ENCODE peak calls at places on chromosome 14, in nine cellular contexts. One of them, this sample, is unnamed.
A peak's percentile ranks its signal among the peaks of the same experiment; 100 is the strongest.

GRCh38 chr14:60355768-60356167 is 106.7 kb downstream of the PPM1A start:
- DNase-seq in pancreas: no peak
- DNase-seq in naive thymus-derived CD4-positive, alpha-beta T cell: no peak
- DNase-seq in CD4-positive, alpha-beta memory T cell: no peak
- DNase-seq in hepatic stellate cell: no peak
- DNase-seq in stimulated activated effector memory CD8-positive, alpha-beta T cell treated with anti-CD3 and anti-CD28 coated beads, Interleukin-12 subunit alpha, Interleukin-12 subunit beta, amount 100 ng/mL, for 72 hours: no peak
- DNase-seq in colonic mucosa: no peak
- DNase-seq in heart left ventricle: no peak
- DNase-seq in non-pigmented ciliary epithelial cell: no peak
- DNase-seq in this sample: no peak

GRCh38 chr14:33556382-33557121 is 394.3 kb downstream of the EGLN3 start:
- DNase-seq in pancreas: no peak
- DNase-seq in naive thymus-derived CD4-positive, alpha-beta T cell: no peak
- DNase-seq in CD4-positive, alpha-beta memory T cell: no peak
- DNase-seq in hepatic stellate cell: no peak
- DNase-seq in stimulated activated effector memory CD8-positive, alpha-beta T cell treated with anti-CD3 and anti-CD28 coated beads, Interleukin-12 subunit alpha, Interleukin-12 subunit beta, amount 100 ng/mL, for 72 hours: no peak
- DNase-seq in colonic mucosa: no peak
- DNase-seq in heart left ventricle: no peak
- DNase-seq in non-pigmented ciliary epithelial cell: no peak
- DNase-seq in this sample: no peak

GRCh38 chr14:69481815-69482568 is 2.5 kb upstream of the PLEKHD1 start:
- DNase-seq in pancreas: no peak
- DNase-seq in naive thymus-derived CD4-positive, alpha-beta T cell: no peak
- DNase-seq in CD4-positive, alpha-beta memory T cell: no peak
- DNase-seq in hepatic stellate cell: no peak
- DNase-seq in stimulated activated effector memory CD8-positive, alpha-beta T cell treated with anti-CD3 and anti-CD28 coated beads, Interleukin-12 subunit alpha, Interleukin-12 subunit beta, amount 100 ng/mL, for 72 hours: no peak
- DNase-seq in colonic mucosa: no peak
- DNase-seq in heart left ventricle: no peak
- DNase-seq in non-pigmented ciliary epithelial cell: no peak
- DNase-seq in this sample: peak; percentile 27

GRCh38 chr14:73714656-73715081 is 485 bp upstream of the PNMA1 start:
- DNase-seq in pancreas: no peak
- DNase-seq in naive thymus-derived CD4-positive, alpha-beta T cell: no peak
- DNase-seq in CD4-positive, alpha-beta memory T cell: no peak
- DNase-seq in hepatic stellate cell: no peak
- DNase-seq in stimulated activated effector memory CD8-positive, alpha-beta T cell treated with anti-CD3 and anti-CD28 coated beads, Interleukin-12 subunit alpha, Interleukin-12 subunit beta, amount 100 ng/mL, for 72 hours: no peak
- DNase-seq in colonic mucosa: no peak
- DNase-seq in heart left ventricle: no peak
- DNase-seq in non-pigmented ciliary epithelial cell: no peak
- DNase-seq in this sample: peak; percentile 77

GRCh38 chr14:90739318-90740077 is 76.7 kb downstream of the TTC7B start:
- DNase-seq in pancreas: no peak
- DNase-seq in naive thymus-derived CD4-positive, alpha-beta T cell: no peak
- DNase-seq in CD4-positive, alpha-beta memory T cell: no peak
- DNase-seq in hepatic stellate cell: no peak
- DNase-seq in stimulated activated effector memory CD8-positive, alpha-beta T cell treated with anti-CD3 and anti-CD28 coated beads, Interleukin-12 subunit alpha, Interleukin-12 subunit beta, amount 100 ng/mL, for 72 hours: no peak
- DNase-seq in colonic mucosa: no peak
- DNase-seq in heart left ventricle: no peak
- DNase-seq in non-pigmented ciliary epithelial cell: no peak
- DNase-seq in this sample: no peak

GRCh38 chr14:26849514-26849913 is 251.7 kb upstream of the NOVA1 start:
- DNase-seq in pancreas: no peak
- DNase-seq in naive thymus-derived CD4-positive, alpha-beta T cell: no peak
- DNase-seq in CD4-positive, alpha-beta memory T cell: no peak
- DNase-seq in hepatic stellate cell: no peak
- DNase-seq in stimulated activated effector memory CD8-positive, alpha-beta T cell treated with anti-CD3 and anti-CD28 coated beads, Interleukin-12 subunit alpha, Interleukin-12 subunit beta, amount 100 ng/mL, for 72 hours: no peak
- DNase-seq in colonic mucosa: no peak
- DNase-seq in heart left ventricle: no peak
- DNase-seq in non-pigmented ciliary epithelial cell: no peak
- DNase-seq in this sample: peak; percentile 10

GRCh38 chr14:22303589-22304195 is 285.3 kb downstream of the DAD1 start:
- DNase-seq in pancreas: no peak
- DNase-seq in naive thymus-derived CD4-positive, alpha-beta T cell: no peak
- DNase-seq in CD4-positive, alpha-beta memory T cell: no peak
- DNase-seq in hepatic stellate cell: no peak
- DNase-seq in stimulated activated effector memory CD8-positive, alpha-beta T cell treated with anti-CD3 and anti-CD28 coated beads, Interleukin-12 subunit alpha, Interleukin-12 subunit beta, amount 100 ng/mL, for 72 hours: no peak
- DNase-seq in colonic mucosa: no peak
- DNase-seq in heart left ventricle: no peak
- DNase-seq in non-pigmented ciliary epithelial cell: no peak
- DNase-seq in this sample: peak; percentile 32

GRCh38 chr14:95495538-95496025 is 20.9 kb downstream of the SYNE3 start:
- DNase-seq in pancreas: no peak
- DNase-seq in naive thymus-derived CD4-positive, alpha-beta T cell: no peak
- DNase-seq in CD4-positive, alpha-beta memory T cell: peak; percentile 52
- DNase-seq in hepatic stellate cell: no peak
- DNase-seq in stimulated activated effector memory CD8-positive, alpha-beta T cell treated with anti-CD3 and anti-CD28 coated beads, Interleukin-12 subunit alpha, Interleukin-12 subunit beta, amount 100 ng/mL, for 72 hours: no peak
- DNase-seq in colonic mucosa: peak; percentile 53
- DNase-seq in heart left ventricle: no peak
- DNase-seq in non-pigmented ciliary epithelial cell: no peak
- DNase-seq in this sample: no peak

GRCh38 chr14:79680087-79680486 is 531.2 kb downstream of the DIO2 start:
- DNase-seq in pancreas: no peak
- DNase-seq in naive thymus-derived CD4-positive, alpha-beta T cell: no peak
- DNase-seq in CD4-positive, alpha-beta memory T cell: no peak
- DNase-seq in hepatic stellate cell: no peak
- DNase-seq in stimulated activated effector memory CD8-positive, alpha-beta T cell treated with anti-CD3 and anti-CD28 coated beads, Interleukin-12 subunit alpha, Interleukin-12 subunit beta, amount 100 ng/mL, for 72 hours: no peak
- DNase-seq in colonic mucosa: no peak
- DNase-seq in heart left ventricle: peak; percentile 35
- DNase-seq in non-pigmented ciliary epithelial cell: no peak
- DNase-seq in this sample: no peak

GRCh38 chr14:31927348-31927826 is 149.7 kb upstream of the ARHGAP5 start:
- DNase-seq in pancreas: no peak
- DNase-seq in naive thymus-derived CD4-positive, alpha-beta T cell: no peak
- DNase-seq in CD4-positive, alpha-beta memory T cell: no peak
- DNase-seq in hepatic stellate cell: peak; percentile 82
- DNase-seq in stimulated activated effector memory CD8-positive, alpha-beta T cell treated with anti-CD3 and anti-CD28 coated beads, Interleukin-12 subunit alpha, Interleukin-12 subunit beta, amount 100 ng/mL, for 72 hours: no peak
- DNase-seq in colonic mucosa: no peak
- DNase-seq in heart left ventricle: no peak
- DNase-seq in non-pigmented ciliary epithelial cell: peak; percentile 93
- DNase-seq in this sample: no peak

GRCh38 chr14:75247286-75247922 is 31.2 kb upstream of the FOS start:
- DNase-seq in pancreas: no peak
- DNase-seq in naive thymus-derived CD4-positive, alpha-beta T cell: peak; percentile 87
- DNase-seq in CD4-positive, alpha-beta memory T cell: peak; percentile 91
- DNase-seq in hepatic stellate cell: no peak
- DNase-seq in stimulated activated effector memory CD8-positive, alpha-beta T cell treated with anti-CD3 and anti-CD28 coated beads, Interleukin-12 subunit alpha, Interleukin-12 subunit beta, amount 100 ng/mL, for 72 hours: peak; percentile 32
- DNase-seq in colonic mucosa: no peak
- DNase-seq in heart left ventricle: no peak
- DNase-seq in non-pigmented ciliary epithelial cell: no peak
- DNase-seq in this sample: no peak

GRCh38 chr14:99554757-99555531 is 49.1 kb downstream of the CCDC85C start:
- DNase-seq in pancreas: peak; percentile 95
- DNase-seq in naive thymus-derived CD4-positive, alpha-beta T cell: no peak
- DNase-seq in CD4-positive, alpha-beta memory T cell: no peak
- DNase-seq in hepatic stellate cell: no peak
- DNase-seq in stimulated activated effector memory CD8-positive, alpha-beta T cell treated with anti-CD3 and anti-CD28 coated beads, Interleukin-12 subunit alpha, Interleukin-12 subunit beta, amount 100 ng/mL, for 72 hours: no peak
- DNase-seq in colonic mucosa: no peak
- DNase-seq in heart left ventricle: no peak
- DNase-seq in non-pigmented ciliary epithelial cell: no peak
- DNase-seq in this sample: peak; percentile 85

This sample was measured in DMS53.